ENCODE peak calls at places on chromosomes 11 and 22, in seven cellular contexts. E, A, N, R, U, D and I are unnamed samples.
A peak's percentile ranks its signal among the peaks of the same experiment; 100 is the strongest.

GRCh38 chr11:40274017-40274416 is 1185.4 kb downstream of the LRRC4C start:
- DNase-seq in E (no peak), D (no peak), U (no peak), R (no peak), A (no peak), N (no peak), I (no peak)

GRCh38 chr22:38286915-38287669 is 14.3 kb upstream of the TMEM184B start:
- DNase-seq in D (no peak), U (no peak), R (no peak), N (no peak), A (no peak), E (no peak), I (no peak)

GRCh38 chr11:95563859-95564258 is 225.7 kb downstream of the FAM76B start:
- DNase-seq in A (no peak), U (no peak), E (no peak), N (no peak), D (no peak), R (no peak), I (no peak)

GRCh38 chr11:3369366-3369765 is 9.6 kb downstream of the ZNF195 start:
- DNase-seq in E (no peak), U (no peak), R (no peak), D (no peak), A (no peak), N (no peak), I (no peak)

GRCh38 chr11:125787827-125788226 is at the start of gene PATE3:
- DNase-seq in A (no peak), R (no peak), D (no peak), N (no peak), U (no peak), E (no peak), I (no peak)

GRCh38 chr22:48982321-48982905 is 845.3 kb downstream of the BRD1 start:
- DNase-seq in D (no peak), E (no peak), U (no peak), A (no peak), N (no peak), R (no peak), I (no peak)

GRCh38 chr11:115267871-115268270 is 236.3 kb downstream of the CADM1 start:
- DNase-seq in E (no peak), R (no peak), N (no peak), U (no peak), D (no peak), A (no peak), I (peak; percentile 61)

GRCh38 chr11:30463266-30463665 is 122.9 kb downstream of the MPPED2 start:
- DNase-seq in A (no peak), R (no peak), N (no peak), D (no peak), U (no peak), E (no peak), I (no peak)

GRCh38 chr11:111672949-111673348 is 70.7 kb downstream of the SIK2 start:
- DNase-seq in U (no peak), A (no peak), E (no peak), R (no peak), D (no peak), N (no peak), I (no peak)

GRCh38 chr11:17763703-17764102 is 29.1 kb downstream of the KCNC1 start:
- DNase-seq in U (no peak), A (peak; percentile 5), R (no peak), D (no peak), N (no peak), E (no peak), I (no peak)

GRCh38 chr22:44667829-44668189 is 34.2 kb upstream of the PRR5 start:
- DNase-seq in N (peak; percentile 38), U (no peak), E (no peak), A (peak; percentile 16), R (no peak), D (peak; percentile 55), I (no peak)

GRCh38 chr22:47053865-47054185 is 291.4 kb downstream of the TBC1D22A start:
- DNase-seq in A (no peak), N (no peak), U (no peak), R (no peak), D (no peak), E (no peak), I (no peak)

GRCh38 chr11:120739780-120740179 is 228.2 kb downstream of the GRIK4 start:
- DNase-seq in N (no peak), R (no peak), U (no peak), E (no peak), A (no peak), D (no peak), I (no peak)

GRCh38 chr11:3986301-3986700 is 108.3 kb upstream of the RRM1 start:
- DNase-seq in D (no peak), E (no peak), A (no peak), N (no peak), U (no peak), R (no peak), I (no peak)

GRCh38 chr22:28883917-28884753 is 763 bp downstream of the ZNRF3 start:
- DNase-seq in N (peak; percentile 36), D (peak; percentile 29), A (peak; percentile 74), R (no peak), E (peak; percentile 20), U (peak; percentile 73), I (peak; percentile 22)

GRCh38 chr11:61507962-61508824 is at the start of gene LRRC10B:
- DNase-seq in U (peak; percentile 80), R (peak; percentile 33), A (no peak), N (peak; percentile 25), D (peak; percentile 8), E (peak; percentile 36), I (peak; percentile 94)